ENCODE peak calls at places on chromosomes 7 and 10, in four cellular contexts. U is K562, A is GM12878, Q is IMR-90. L is an unnamed sample.

GRCh38 chr10:48940372-48940771 is 732 bp upstream of the LRRC18 start:
- DNase-seq in U (no peak), A (no peak), Q (no peak), L (no peak)

GRCh38 chr10:79149662-79150443 is 81.1 kb downstream of the ZMIZ1 start:
- DNase-seq in U (peak; percentile 97), A (no peak), Q (peak; percentile 61), L (peak; percentile 97)

GRCh38 chr10:104099274-104099673 is 13.6 kb upstream of the COL17A1 start:
- DNase-seq in U (no peak), A (no peak), Q (peak; percentile 75), L (no peak)

GRCh38 chr10:88138319-88138848 is 275.0 kb downstream of the PTEN start:
- DNase-seq in U (no peak), A (peak; percentile 74), Q (no peak), L (no peak)

GRCh38 chr7:36286241-36286640 is 103.4 kb upstream of the ANLN start:
- DNase-seq in U (no peak), A (no peak), Q (no peak), L (no peak)

GRCh38 chr10:86354761-86355540 is 11.6 kb downstream of the GRID1 start:
- DNase-seq in U (no peak), A (no peak), Q (no peak), L (no peak)

GRCh38 chr7:84705701-84706100 is 481.2 kb downstream of the SEMA3D start:
- DNase-seq in U (no peak), A (no peak), Q (no peak), L (peak; percentile 26)

GRCh38 chr10:23192396-23192740 is 256 bp downstream of the PTF1A start:
- DNase-seq in U (no peak), A (no peak), Q (no peak), L (no peak)

GRCh38 chr7:2016021-2016631 is 216.6 kb downstream of the MAD1L1 start:
- DNase-seq in U (no peak), A (no peak), Q (no peak), L (no peak)

GRCh38 chr7:100585511-100586265 is at the start of gene LRCH4:
- DNase-seq in U (peak; percentile 70), A (no peak), Q (no peak), L (peak; percentile 42)

GRCh38 chr10:8312861-8313260 is 258.4 kb downstream of the GATA3 start:
- DNase-seq in U (no peak), A (no peak), Q (peak; percentile 24), L (no peak)

GRCh38 chr7:296546-296945 is 6.6 kb downstream of the FOXL3 start:
- DNase-seq in U (no peak), A (no peak), Q (no peak), L (no peak)

GRCh38 chr10:124294811-124295770 is 123.6 kb downstream of the OAT start:
- DNase-seq in U (no peak), A (no peak), Q (no peak), L (no peak)

GRCh38 chr10:69315100-69315542 is 36.8 kb downstream of the HK1 start:
- DNase-seq in U (no peak), A (no peak), Q (no peak), L (no peak)

GRCh38 chr7:113561446-113561845 is 357.4 kb downstream of the PPP1R3A start:
- DNase-seq in U (no peak), A (no peak), Q (peak; percentile 21), L (no peak)

GRCh38 chr7:27868117-27868516 is 128.2 kb downstream of the TAX1BP1 start:
- DNase-seq in U (no peak), A (no peak), Q (peak; percentile 29), L (no peak)

GRCh38 chr10:96614515-96614914 is 27.7 kb upstream of the TM9SF3 start:
- DNase-seq in U (peak; percentile 79), A (no peak), Q (peak; percentile 87), L (peak; percentile 61)

GRCh38 chr7:50552139-50552538 is 13.1 kb downstream of the DDC start:
- DNase-seq in U (no peak), A (no peak), Q (no peak), L (no peak)

GRCh38 chr10:92757066-92757716 is 67.4 kb downstream of the HHEX start:
- DNase-seq in U (peak; percentile 90), A (peak; percentile 75), Q (peak; percentile 82), L (peak; percentile 61)

DNA sequence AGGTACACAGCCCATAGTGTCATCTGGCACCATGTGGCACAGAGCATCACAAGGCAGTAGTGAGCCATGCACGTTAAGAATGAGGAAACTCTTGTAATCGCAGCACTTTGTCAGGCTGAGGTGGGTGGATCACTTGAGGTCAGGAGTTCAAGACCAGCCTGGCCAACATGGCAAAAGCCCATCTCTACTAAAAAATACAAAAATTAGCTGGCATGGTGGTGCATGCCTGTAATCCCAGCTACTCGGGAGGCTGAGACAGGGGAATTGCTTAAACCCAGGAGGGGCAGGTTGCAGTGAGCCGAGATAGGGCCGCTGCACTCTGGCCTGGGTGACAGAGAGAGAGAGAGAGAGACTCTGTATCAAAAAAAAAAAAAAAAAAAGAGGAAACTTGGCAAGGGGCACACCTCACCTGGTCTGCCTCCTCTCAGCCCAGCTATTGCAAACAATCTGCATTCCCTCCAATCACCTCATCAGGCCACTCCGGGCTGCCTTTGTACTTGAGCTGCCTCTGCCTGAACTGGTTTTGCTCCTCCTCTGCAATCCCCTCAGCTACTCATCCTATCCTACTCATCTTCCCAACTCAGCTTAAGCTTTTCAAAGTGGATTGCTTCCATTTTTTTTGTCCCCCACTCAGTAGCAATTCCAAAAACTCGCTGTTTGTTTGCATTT is 46.0 kb upstream of the OPTN start:
- DNase-seq in U (no peak), A (no peak), Q (no peak), L (no peak)
- TF ChIP-seq RCOR1 in U (no peak), A (no peak), Q (no peak), L (no peak)

DNA sequence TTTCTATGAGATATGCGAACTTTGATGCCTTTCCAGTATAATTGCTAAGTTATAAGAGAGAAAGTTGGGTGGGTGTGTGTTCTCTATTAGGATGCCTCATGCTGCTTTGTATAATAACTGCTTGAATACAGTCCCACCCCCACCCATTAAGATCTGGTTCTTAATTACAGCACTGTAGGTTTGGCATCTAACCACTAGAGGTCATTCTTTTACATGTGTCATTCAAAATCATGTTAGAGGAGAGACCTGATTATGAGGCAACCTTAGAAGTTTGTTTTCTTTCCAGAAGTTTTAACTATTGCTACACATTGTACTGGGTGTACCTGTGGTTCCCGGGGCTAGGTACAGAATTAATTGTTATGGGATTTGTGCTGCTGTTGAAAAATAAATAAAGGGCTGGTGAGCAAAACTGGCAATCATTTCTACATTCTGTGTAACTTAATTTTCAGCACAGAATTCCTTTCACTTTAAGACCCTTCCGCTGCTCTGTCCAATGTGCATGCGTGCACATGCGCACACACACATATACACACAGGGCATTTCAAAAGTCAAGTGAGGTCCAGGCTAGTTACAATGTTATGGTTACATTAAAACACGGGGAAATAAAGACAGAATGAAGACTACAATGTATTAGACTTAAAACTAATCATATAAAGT is 1156.3 kb downstream of the SORCS3 start:
- DNase-seq in U (peak; percentile 1), A (peak; percentile 5), Q (no peak), L (peak; percentile 11)
- TF ChIP-seq RCOR1 in U (no peak), A (no peak), Q (no peak), L (no peak)

DNA sequence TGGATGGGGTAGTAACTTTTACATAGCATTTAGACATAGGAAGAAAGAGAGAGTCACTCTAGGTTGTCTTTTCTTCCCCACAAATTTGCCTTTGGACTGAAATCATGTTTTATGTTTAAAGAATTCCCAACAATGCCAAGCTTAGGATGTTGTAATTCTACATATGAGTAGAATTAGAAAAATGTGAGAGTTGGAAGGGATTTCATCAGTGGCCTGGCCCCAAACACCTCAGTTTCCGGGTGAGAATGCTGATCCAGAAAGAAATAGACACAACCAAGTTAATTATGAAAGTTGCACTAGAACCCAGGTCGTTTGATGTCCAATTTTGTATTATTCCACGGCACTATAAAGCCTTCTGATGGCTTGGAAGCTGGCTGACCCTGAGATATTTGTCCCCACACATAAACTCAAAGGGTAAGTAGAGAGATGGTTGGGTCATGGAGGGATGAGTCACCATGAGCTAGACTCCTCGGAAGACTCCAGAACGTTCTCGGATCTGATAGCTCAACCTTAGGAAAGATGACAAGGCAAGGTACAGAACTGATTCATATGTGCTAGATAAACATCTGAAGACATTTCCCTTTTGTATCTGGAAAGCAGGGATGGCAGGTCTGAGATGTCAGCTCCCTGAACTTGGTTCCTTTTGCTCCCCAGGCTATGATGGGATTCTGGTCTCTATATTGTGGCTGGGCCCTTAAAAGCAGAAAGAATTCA is 48.8 kb upstream of the SLC35B4 start:
- DNase-seq in U (peak; percentile 38), A (no peak), Q (peak; percentile 47), L (peak; percentile 94)
- TF ChIP-seq RCOR1 in U (peak; percentile 81), A (no peak), Q (no peak), L (no peak)

GRCh38 chr10:132123606-132124005 is 57.9 kb downstream of the JAKMIP3 start:
- DNase-seq in U (no peak), A (no peak), Q (no peak), L (no peak)
- TF ChIP-seq RCOR1 in U (no peak), A (no peak), Q (no peak), L (no peak)

GRCh38 chr7:18583305-18583704 is 87.8 kb downstream of the HDAC9 start:
- DNase-seq in U (no peak), A (no peak), Q (peak; percentile 67), L (no peak)
- TF ChIP-seq RCOR1 in U (no peak), A (no peak), Q (no peak), L (no peak)

GRCh38 chr10:125329056-125329455 is 168.7 kb upstream of the CTBP2 start:
- DNase-seq in U (no peak), A (no peak), Q (no peak), L (no peak)
- TF ChIP-seq RCOR1 in U (no peak), A (no peak), Q (no peak), L (no peak)

GRCh38 chr7:157471259-157472125 is 134.7 kb downstream of the DNAJB6 start:
- DNase-seq in U (no peak), A (no peak), Q (no peak), L (no peak)
- TF ChIP-seq RCOR1 in U (no peak), A (no peak), Q (no peak), L (no peak)

L was measured in A549.